ENCODE peak calls at places on chromosomes 7 and 10, in five cellular contexts. P is A549, G is HCT116, V is left ventricle myocardium inferior, O is heart left ventricle. I is an unnamed sample.

GRCh38 chr10:79074732-79075131 is 6.0 kb downstream of the ZMIZ1 start:
- DNase-seq in P (no peak), G (no peak), V (no peak), O (no peak), I (no peak)

GRCh38 chr10:117677239-117677638 is 134.7 kb downstream of the EMX2 start:
- DNase-seq in P (no peak), G (peak; percentile 48), V (no peak), O (no peak), I (no peak)

GRCh38 chr7:80707318-80707717 is 68.9 kb downstream of the CD36 start:
- DNase-seq in P (no peak), G (no peak), V (no peak), O (no peak), I (no peak)

GRCh38 chr10:72126184-72126871 is 38.0 kb upstream of the SPOCK2 start:
- DNase-seq in P (peak; percentile 73), G (peak; percentile 40), V (no peak), O (no peak), I (no peak)

GRCh38 chr7:90717286-90718060 is 121.4 kb downstream of the CDK14 start:
- DNase-seq in P (no peak), G (no peak), V (no peak), O (no peak), I (no peak)

GRCh38 chr7:84412161-84412969 is 217.8 kb upstream of the SEMA3A start:
- DNase-seq in P (peak; percentile 89), G (peak; percentile 83), V (no peak), O (no peak), I (no peak)

GRCh38 chr10:122475130-122475529 is 13.8 kb downstream of the HTRA1 start:
- DNase-seq in P (no peak), G (no peak), V (peak; percentile 83), O (peak; percentile 88), I (peak; percentile 83)

GRCh38 chr10:27742195-27742925 is 3.3 kb downstream of the MKX start:
- DNase-seq in P (peak; percentile 70), G (peak; percentile 67), V (peak; percentile 76), O (peak; percentile 83), I (peak; percentile 89)

GRCh38 chr10:130423455-130424305 is 287.5 kb downstream of the GLRX3 start:
- DNase-seq in P (no peak), G (no peak), V (no peak), O (no peak), I (no peak)

GRCh38 chr10:24277771-24278518 is 69.0 kb downstream of the KIAA1217 start:
- DNase-seq in P (no peak), G (no peak), V (peak; percentile 22), O (peak; percentile 43), I (no peak)

GRCh38 chr7:31921047-31921446 is 149.2 kb downstream of the PDE1C start:
- DNase-seq in P (no peak), G (no peak), V (no peak), O (no peak), I (no peak)

GRCh38 chr7:142583424-142583823 is 165.8 kb upstream of the PRSS1 start:
- DNase-seq in P (peak; percentile 77), G (peak; percentile 63), V (no peak), O (no peak), I (no peak)

GRCh38 chr10:80382989-80383388 is 25.4 kb upstream of the PRXL2A start:
- DNase-seq in P (peak; percentile 46), G (peak; percentile 49), V (no peak), O (peak; percentile 44), I (no peak)

GRCh38 chr10:119235381-119235780 is 28.0 kb downstream of the GRK5 start:
- DNase-seq in P (no peak), G (no peak), V (peak; percentile 57), O (peak; percentile 66), I (no peak)

GRCh38 chr7:117017017-117017451 is 63.7 kb downstream of the ST7 start:
- DNase-seq in P (no peak), G (no peak), V (no peak), O (no peak), I (no peak)

GRCh38 chr7:133887459-133887858 is 239.7 kb upstream of the LRGUK start:
- DNase-seq in P (no peak), G (no peak), V (no peak), O (no peak), I (no peak)

GRCh38 chr10:77391605-77392235 is 245.9 kb downstream of the KCNMA1 start:
- DNase-seq in P (peak; percentile 84), G (peak; percentile 74), V (peak; percentile 51), O (peak; percentile 69), I (no peak)

GRCh38 chr10:132300582-132300981 is 7.2 kb downstream of the STK32C start:
- DNase-seq in P (no peak), G (no peak), V (no peak), O (no peak), I (no peak)

GRCh38 chr10:1544929-1545328 is 192.4 kb downstream of the ADARB2 start:
- DNase-seq in P (no peak), G (no peak), V (no peak), O (no peak), I (no peak)

GRCh38 chr7:2404714-2405119 is 1.3 kb downstream of the CHST12 start:
- DNase-seq in P (no peak), G (no peak), V (no peak), O (no peak), I (no peak)

GRCh38 chr7:106178593-106179134 is 66.6 kb upstream of the SYPL1 start:
- DNase-seq in P (peak; percentile 64), G (peak; percentile 16), V (no peak), O (peak; percentile 35), I (no peak)

GRCh38 chr7:28623105-28623730 is 210.9 kb downstream of the CREB5 start:
- DNase-seq in P (no peak), G (no peak), V (no peak), O (no peak), I (no peak)

DNA sequence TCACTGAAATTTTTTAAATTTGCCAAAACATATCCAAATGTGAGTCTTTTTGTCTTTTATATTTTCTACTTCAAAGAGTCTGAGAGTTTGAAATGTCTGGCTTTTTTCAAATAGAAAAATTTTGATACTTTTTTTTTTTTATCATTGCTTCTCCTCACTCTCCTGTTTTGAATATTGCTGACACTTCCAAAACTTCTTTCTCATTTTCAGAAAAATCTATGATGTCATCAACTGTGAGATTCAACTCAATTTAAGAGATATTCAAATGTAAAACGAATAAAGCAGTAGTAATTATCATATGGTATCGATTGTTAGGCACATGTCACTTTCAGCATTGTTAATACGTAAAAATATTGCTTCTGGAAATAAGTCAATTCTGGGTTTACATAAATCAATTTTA is 505.8 kb upstream of the STEAP1 start:
- DNase-seq in P (no peak), G (no peak), V (no peak), O (no peak), I (no peak)
- TF ChIP-seq CTCF in P (no peak), G (no peak), V (no peak), O (no peak), I (no peak)

GRCh38 chr7:137981175-137981574 is 20.7 kb downstream of the CREB3L2 start:
- DNase-seq in P (peak; percentile 13), G (no peak), V (no peak), O (peak; percentile 3), I (no peak)

GRCh38 chr7:137977173-137977572 is 24.7 kb downstream of the CREB3L2 start:
- DNase-seq in P (no peak), G (no peak), V (no peak), O (peak; percentile 17), I (no peak)

GRCh38 chr7:137976700-137977099 is 25.2 kb downstream of the CREB3L2 start:
- DNase-seq in P (no peak), G (no peak), V (no peak), O (peak; percentile 23), I (no peak)

GRCh38 chr7:137980308-137980707 is 21.6 kb downstream of the CREB3L2 start:
- DNase-seq in P (no peak), G (no peak), V (no peak), O (no peak), I (no peak)

DNA sequence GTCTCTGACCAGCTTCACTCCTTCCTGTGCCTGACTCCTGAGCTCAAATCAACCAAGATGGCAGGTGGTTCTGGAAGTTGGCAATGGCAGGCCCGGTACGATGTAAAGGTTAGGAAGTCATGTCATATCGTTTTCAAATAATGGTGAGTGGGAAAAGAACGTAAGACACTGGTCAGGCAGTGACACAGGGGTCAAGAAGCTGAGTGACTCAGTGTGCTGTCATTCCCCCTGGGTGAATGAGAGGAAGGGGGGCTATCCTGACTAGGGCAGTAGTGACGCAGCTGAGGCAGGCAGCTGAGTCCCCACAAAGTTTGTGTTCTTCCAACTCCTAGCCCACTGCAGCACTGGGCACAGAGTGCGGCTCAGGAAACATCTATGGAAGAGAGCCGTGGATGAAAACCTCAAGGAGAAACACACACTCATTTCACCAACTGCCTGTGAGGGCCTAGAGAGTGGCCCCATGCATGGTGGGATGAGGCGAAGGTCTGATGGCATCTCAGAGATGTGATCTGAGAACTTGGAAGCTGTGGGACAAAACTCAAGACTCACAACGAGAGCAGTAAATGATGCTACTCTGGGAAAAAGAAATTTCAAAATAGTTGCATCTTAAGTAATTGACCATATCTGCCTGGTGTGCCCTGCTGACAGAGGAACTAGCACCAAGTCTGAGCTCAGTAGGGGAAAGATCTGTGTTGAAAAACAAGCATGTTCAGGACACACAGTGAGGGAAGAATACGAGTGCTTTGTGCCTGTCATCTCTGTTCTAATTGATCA is 23.2 kb downstream of the CREB3L2 start:
- DNase-seq in P (peak; percentile 81), G (peak; percentile 89), V (peak; percentile 52), O (peak; percentile 74), I (peak; percentile 86)
- H3K4me1 ChIP-seq in P (peaks cover 57% of the 10 kb centered on the region), G (peaks cover 56% of the 10 kb centered on the region), V (peaks cover 89% of the 10 kb centered on the region), O (peaks cover 13% of the 10 kb centered on the region), I (peaks cover 13% of the 10 kb centered on the region)

GRCh38 chr7:120725376-120726039 is 132.4 kb downstream of the TSPAN12 start:
- DNase-seq in P (peak; percentile 23), G (peak; percentile 43), V (no peak), O (no peak), I (no peak)
- TF ChIP-seq CTCF in P (peak; percentile 65), G (peak; percentile 71), V (peak; percentile 72), O (peak; percentile 63), I (peak; percentile 40)

GRCh38 chr10:124706876-124707516 is 37.2 kb downstream of the FAM53B start:
- DNase-seq in P (no peak), G (no peak), V (no peak), O (no peak), I (no peak)
- H3K4me1 ChIP-seq in P (peaks cover 6% of the 10 kb centered on the region), G (peaks cover 24% of the 10 kb centered on the region), V (peaks cover 100% of the 10 kb centered on the region), O (peaks cover 87% of the 10 kb centered on the region), I (peaks cover 87% of the 10 kb centered on the region)

DNA sequence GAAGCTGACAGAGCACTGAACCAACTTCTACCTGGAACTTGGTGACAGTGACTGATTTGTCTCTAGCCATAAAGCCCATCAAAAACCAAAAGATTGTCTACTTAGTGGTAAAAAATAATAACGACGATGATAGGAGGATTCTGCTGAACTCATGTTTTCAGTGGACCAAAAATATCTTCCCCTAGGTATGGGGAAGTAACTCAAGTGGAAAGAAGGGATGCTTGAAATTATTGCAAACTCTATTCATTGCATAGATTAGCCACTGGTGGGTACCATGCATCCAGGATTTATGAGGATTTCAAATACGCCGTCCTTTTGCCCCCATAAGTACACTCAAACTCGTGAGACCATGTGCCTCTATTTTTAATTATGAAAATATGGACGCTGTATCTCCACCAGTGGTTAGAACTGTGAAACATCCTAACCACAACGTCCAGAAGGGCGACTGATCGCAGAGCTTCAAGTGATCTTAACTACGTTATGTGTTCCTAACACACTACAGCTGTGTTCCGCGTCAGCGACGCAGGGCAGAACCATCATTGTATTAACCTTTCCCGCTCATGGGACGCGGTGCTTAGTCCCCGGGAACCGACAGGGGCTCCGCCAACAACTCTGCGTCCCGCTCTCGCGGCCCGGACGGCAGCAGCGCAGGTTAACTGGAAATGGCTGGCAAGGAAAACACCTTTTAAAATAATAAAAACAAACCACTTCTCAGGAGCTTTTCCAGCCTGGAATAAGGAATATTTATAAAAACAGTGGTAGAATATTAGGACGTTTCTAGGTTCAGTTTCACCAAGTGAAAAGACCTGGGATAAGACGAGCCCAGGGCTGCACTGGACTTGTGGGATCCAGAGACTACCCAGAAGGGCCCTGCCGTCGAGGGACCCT is 776 bp downstream of the PEX1 start:
- DNase-seq in P (peak; percentile 65), G (peak; percentile 37), V (peak; percentile 31), O (peak; percentile 57), I (peak; percentile 76)
- TF ChIP-seq CTCF in P (no peak), G (no peak), V (peak; percentile 23), O (no peak), I (no peak)

I was measured in kidney.